ENCODE peak calls at places on chromosome 17, in nine cellular contexts. L is uterus, N is A549, V is H1, Y is heart left ventricle, C is GM12878, U is esophagus squamous epithelium, H is ovary, B is body of pancreas. E is an unnamed sample.

GRCh38 chr17:40568074-40568836 is 3.0 kb upstream of the CCR7 start:
- DNase-seq in U (no peak), V (no peak), N (no peak), C (no peak), L (no peak), H (no peak), Y (no peak), B (no peak), E (no peak)

GRCh38 chr17:34615326-34615725 is 35.9 kb downstream of the TMEM132E start:
- DNase-seq in Y (no peak), U (no peak), N (no peak), L (no peak), V (no peak), B (no peak), H (no peak), C (no peak), E (no peak)

GRCh38 chr17:2398655-2399571 is 1.9 kb downstream of the MNT start:
- DNase-seq in V (peak), L (peak), H (peak), N (peak), C (no peak), Y (peak), U (no peak), B (peak), E (peak)

GRCh38 chr17:58083491-58084316 is 485 bp downstream of the DYNLL2 start:
- DNase-seq in C (no peak), Y (peak), H (peak), V (peak), L (peak), N (peak), U (no peak), B (peak), E (peak)

GRCh38 chr17:78324391-78325075 is 35.3 kb downstream of the SOCS3 start:
- DNase-seq in B (peak), L (peak), U (no peak), N (peak), Y (peak), C (no peak), H (peak), V (peak), E (peak)

GRCh38 chr17:21013983-21014382 is 28.8 kb downstream of the USP22 start:
- DNase-seq in Y (no peak), N (no peak), U (no peak), L (no peak), B (no peak), C (no peak), V (no peak), H (no peak), E (no peak)

GRCh38 chr17:49616546-49617205 is 41.0 kb downstream of the NXPH3 start:
- DNase-seq in V (no peak), N (no peak), H (peak), C (no peak), Y (peak), L (peak), B (peak), U (no peak), E (peak)

GRCh38 chr17:40086150-40087044 is 14.0 kb downstream of the NR1D1 start:
- DNase-seq in C (no peak), H (peak), Y (peak), B (peak), V (peak), N (peak), U (no peak), L (peak), E (no peak)

GRCh38 chr17:57871863-57872262 is 22.0 kb upstream of the MRPS23 start:
- DNase-seq in B (no peak), U (no peak), L (no peak), H (no peak), C (no peak), N (no peak), Y (no peak), V (no peak), E (no peak)

GRCh38 chr17:15112881-15113617 is 152.1 kb downstream of the PMP22 start:
- DNase-seq in N (no peak), V (no peak), L (no peak), H (no peak), U (no peak), C (no peak), Y (no peak), B (no peak), E (no peak)

GRCh38 chr17:3534881-3535252 is 22.7 kb downstream of the TRPV3 start:
- DNase-seq in C (no peak), L (no peak), V (no peak), Y (no peak), U (no peak), B (no peak), N (peak), H (peak), E (no peak)

GRCh38 chr17:81148986-81149533 is 16.2 kb upstream of the PVALEF start:
- DNase-seq in L (no peak), B (no peak), U (no peak), N (no peak), H (no peak), C (no peak), Y (no peak), V (no peak), E (no peak)

GRCh38 chr17:57557363-57557762 is 187.7 kb downstream of the CCDC182 start:
- DNase-seq in N (no peak), U (no peak), L (no peak), Y (no peak), V (no peak), H (no peak), C (no peak), B (no peak), E (no peak)

GRCh38 chr17:73984981-73985380 is 218.5 kb upstream of the RPL38 start:
- DNase-seq in B (no peak), N (no peak), U (no peak), Y (no peak), L (no peak), H (no peak), C (no peak), V (no peak), E (no peak)

GRCh38 chr17:37438141-37438540 is 31.5 kb downstream of the TADA2A start:
- DNase-seq in H (no peak), N (peak), V (no peak), Y (no peak), U (no peak), B (no peak), C (no peak), L (no peak), E (no peak)

GRCh38 chr17:68101075-68101991 is 65.8 kb downstream of the KPNA2 start:
- DNase-seq in H (peak), Y (peak), B (peak), L (peak), N (peak), C (no peak), V (peak), U (peak), E (peak)

GRCh38 chr17:4098516-4099209 is 44.2 kb downstream of the ZZEF1 start:
- DNase-seq in U (no peak), N (no peak), L (no peak), B (no peak), H (no peak), Y (no peak), C (no peak), V (no peak), E (no peak)

GRCh38 chr17:73956595-73957465 is 246.6 kb upstream of the RPL38 start:
- DNase-seq in V (peak), C (no peak), N (peak), H (no peak), U (no peak), L (no peak), B (peak), Y (peak), E (no peak)

GRCh38 chr17:49696233-49696761 is 11.5 kb downstream of the SLC35B1 start:
- DNase-seq in H (no peak), C (peak), V (no peak), B (no peak), Y (no peak), L (no peak), U (no peak), N (no peak), E (no peak)

GRCh38 chr17:35161281-35161761 is 13.7 kb downstream of the UNC45B start:
- DNase-seq in C (no peak), V (no peak), L (no peak), H (no peak), Y (no peak), B (no peak), N (no peak), U (no peak), E (no peak)

GRCh38 chr17:7438050-7438614 is 1.2 kb upstream of the FGF11 start:
- DNase-seq in L (peak), H (no peak), Y (peak), C (no peak), B (peak), V (peak), U (no peak), N (no peak), E (no peak)

GRCh38 chr17:28193241-28193640 is 125.8 kb upstream of the TMEM97 start:
- DNase-seq in H (no peak), V (no peak), C (no peak), B (no peak), N (no peak), U (no peak), L (no peak), Y (peak), E (peak)

GRCh38 chr17:4881761-4882555 is 17.4 kb upstream of the C17orf107 start:
- DNase-seq in V (peak), L (no peak), B (peak), N (peak), U (no peak), H (peak), C (no peak), Y (no peak), E (no peak)

GRCh38 chr17:64498308-64499203 is 1.7 kb upstream of the POLG2 start:
- DNase-seq in H (no peak), U (no peak), V (no peak), N (no peak), B (no peak), C (no peak), Y (no peak), L (no peak), E (no peak)
- TF ChIP-seq POLR2A in H (no peak), U (no peak), V (peak), N (no peak), B (no peak), C (peak), Y (no peak), L (no peak), E (no peak)

DNA sequence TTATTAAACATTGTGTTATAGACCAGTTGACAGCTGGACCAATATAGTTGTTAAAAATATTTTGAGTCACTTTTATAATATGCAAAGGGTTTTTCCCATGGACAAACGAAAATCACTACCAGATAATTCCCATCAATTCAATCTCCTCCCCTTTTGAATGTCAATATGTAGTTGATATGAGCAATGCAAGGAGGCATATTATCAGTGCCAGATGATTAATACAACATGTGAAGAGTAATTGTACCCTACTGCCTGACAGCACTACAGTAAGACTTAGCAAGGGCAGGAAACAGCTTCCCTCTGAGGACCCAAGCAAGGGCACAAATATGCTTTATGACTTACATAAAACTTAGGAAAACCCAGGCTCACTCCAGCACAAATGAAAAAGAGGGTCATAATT is 17.3 kb downstream of the KANSL1 start:
- DNase-seq in B (no peak), N (no peak), Y (no peak), C (no peak), H (no peak), U (no peak), V (no peak), L (no peak), E (no peak)
- H3K27ac ChIP-seq in B (no peak), N (no peak), Y (no peak), C (no peak), H (no peak), U (no peak), V (no peak), L (no peak), E (no peak)

GRCh38 chr17:19753661-19754463 is 5.8 kb upstream of the ALDH3A1 start:
- DNase-seq in C (no peak), L (no peak), V (no peak), B (peak), U (no peak), Y (no peak), N (peak), H (no peak), E (peak)
- TF ChIP-seq POLR2A in C (no peak), L (no peak), V (no peak), B (no peak), U (no peak), Y (no peak), N (peak), H (no peak), E (no peak)

GRCh38 chr17:64460955-64461354 is 12.0 kb downstream of the MILR1 start:
- DNase-seq in H (no peak), Y (peak), L (no peak), U (no peak), C (no peak), N (no peak), B (no peak), V (no peak), E (no peak)

GRCh38 chr17:64458756-64459155 is 9.8 kb downstream of the MILR1 start:
- DNase-seq in U (no peak), C (no peak), V (no peak), B (no peak), L (no peak), Y (no peak), N (no peak), H (no peak), E (no peak)

GRCh38 chr17:64455993-64456885 is 7.3 kb downstream of the MILR1 start:
- DNase-seq in H (no peak), B (no peak), L (no peak), Y (no peak), V (no peak), C (no peak), N (no peak), U (no peak), E (no peak)

GRCh38 chr17:64459284-64459747 is 10.4 kb downstream of the MILR1 start:
- DNase-seq in Y (no peak), U (no peak), B (no peak), C (no peak), H (no peak), N (peak), L (no peak), V (no peak), E (no peak)

GRCh38 chr17:64457156-64457555 is 8.2 kb downstream of the MILR1 start:
- DNase-seq in H (peak), L (no peak), V (no peak), C (no peak), U (no peak), B (no peak), Y (no peak), N (no peak), E (no peak)
- H3K27ac ChIP-seq in H (no peak), L (no peak), V (no peak), C (no peak), U (no peak), B (no peak), Y (no peak), N (no peak), E (no peak)

GRCh38 chr17:29929006-29929543 is 953 bp downstream of the SSH2 start:
- DNase-seq in N (peak), U (no peak), V (peak), H (no peak), Y (peak), B (peak), C (no peak), L (no peak), E (no peak)
- TF ChIP-seq POLR2A in N (no peak), U (no peak), V (no peak), H (no peak), Y (no peak), B (no peak), C (no peak), L (no peak), E (no peak)

GRCh38 chr17:77132411-77133086 is 8.2 kb upstream of the SEC14L1 start:
- DNase-seq in Y (no peak), V (no peak), U (no peak), L (no peak), N (no peak), C (no peak), B (no peak), H (no peak), E (no peak)
- H3K27ac ChIP-seq in Y (peak), V (no peak), U (no peak), L (no peak), N (peak), C (no peak), B (peak), H (no peak), E (no peak)

E was measured in sigmoid colon.